ENCODE peak calls at places on chromosomes 13 and 19, in six cellular contexts. One of them, this sample, is unnamed.
A peak's percentile ranks its signal among the peaks of the same experiment; 100 is the strongest.

GRCh38 chr13:60211548-60211947 is 47.8 kb upstream of the DIAPH3 start:
- DNase-seq in A549: no peak
- DNase-seq in NT2/D1: no peak
- DNase-seq in stimulated activated naive B cell treated with anti-CD40 and anti-IgM and Interleukin-4, amounts not matched to agents 10 μg/mL and 1 μg/mL and 100 μg/mL, for 72 hours: no peak
- DNase-seq in stimulated activated CD8-positive, alpha-beta memory T cell treated with anti-CD3 and anti-CD28 coated beads, Interleukin-4, amount 100 ng/mL, for 4 hours: no peak
- DNase-seq in stimulated activated naive CD8-positive, alpha-beta T cell treated with anti-CD3 and anti-CD28 coated beads, Interleukin-15, Interleukin-2, amounts not matched to agents 100 U/mL and 50 U/mL, for 24 hours: no peak
- DNase-seq in this sample: peak; percentile 17

GRCh38 chr19:45577111-45577905 is 7.3 kb downstream of the OPA3 start:
- DNase-seq in A549: peak; percentile 91
- DNase-seq in NT2/D1: no peak
- DNase-seq in stimulated activated naive B cell treated with anti-CD40 and anti-IgM and Interleukin-4, amounts not matched to agents 10 μg/mL and 1 μg/mL and 100 μg/mL, for 72 hours: no peak
- DNase-seq in stimulated activated CD8-positive, alpha-beta memory T cell treated with anti-CD3 and anti-CD28 coated beads, Interleukin-4, amount 100 ng/mL, for 4 hours: no peak
- DNase-seq in stimulated activated naive CD8-positive, alpha-beta T cell treated with anti-CD3 and anti-CD28 coated beads, Interleukin-15, Interleukin-2, amounts not matched to agents 100 U/mL and 50 U/mL, for 24 hours: no peak
- DNase-seq in this sample: no peak

GRCh38 chr13:110448230-110448629 is 113.3 kb downstream of the RAB20 start:
- DNase-seq in A549: no peak
- DNase-seq in NT2/D1: no peak
- DNase-seq in stimulated activated naive B cell treated with anti-CD40 and anti-IgM and Interleukin-4, amounts not matched to agents 10 μg/mL and 1 μg/mL and 100 μg/mL, for 72 hours: no peak
- DNase-seq in stimulated activated CD8-positive, alpha-beta memory T cell treated with anti-CD3 and anti-CD28 coated beads, Interleukin-4, amount 100 ng/mL, for 4 hours: no peak
- DNase-seq in stimulated activated naive CD8-positive, alpha-beta T cell treated with anti-CD3 and anti-CD28 coated beads, Interleukin-15, Interleukin-2, amounts not matched to agents 100 U/mL and 50 U/mL, for 24 hours: no peak
- DNase-seq in this sample: no peak

GRCh38 chr19:44845286-44845611 is 848 bp upstream of the NECTIN2 start:
- DNase-seq in A549: no peak
- DNase-seq in NT2/D1: no peak
- DNase-seq in stimulated activated naive B cell treated with anti-CD40 and anti-IgM and Interleukin-4, amounts not matched to agents 10 μg/mL and 1 μg/mL and 100 μg/mL, for 72 hours: no peak
- DNase-seq in stimulated activated CD8-positive, alpha-beta memory T cell treated with anti-CD3 and anti-CD28 coated beads, Interleukin-4, amount 100 ng/mL, for 4 hours: no peak
- DNase-seq in stimulated activated naive CD8-positive, alpha-beta T cell treated with anti-CD3 and anti-CD28 coated beads, Interleukin-15, Interleukin-2, amounts not matched to agents 100 U/mL and 50 U/mL, for 24 hours: peak; percentile 15
- DNase-seq in this sample: no peak

GRCh38 chr13:107866007-107866665 is 349.2 kb downstream of the LIG4 start:
- DNase-seq in A549: peak; percentile 5
- DNase-seq in NT2/D1: no peak
- DNase-seq in stimulated activated naive B cell treated with anti-CD40 and anti-IgM and Interleukin-4, amounts not matched to agents 10 μg/mL and 1 μg/mL and 100 μg/mL, for 72 hours: no peak
- DNase-seq in stimulated activated CD8-positive, alpha-beta memory T cell treated with anti-CD3 and anti-CD28 coated beads, Interleukin-4, amount 100 ng/mL, for 4 hours: no peak
- DNase-seq in stimulated activated naive CD8-positive, alpha-beta T cell treated with anti-CD3 and anti-CD28 coated beads, Interleukin-15, Interleukin-2, amounts not matched to agents 100 U/mL and 50 U/mL, for 24 hours: peak; percentile 3
- DNase-seq in this sample: peak; percentile 32

GRCh38 chr13:25330541-25330940 is 29.1 kb downstream of the NUP58 start:
- DNase-seq in A549: no peak
- DNase-seq in NT2/D1: no peak
- DNase-seq in stimulated activated naive B cell treated with anti-CD40 and anti-IgM and Interleukin-4, amounts not matched to agents 10 μg/mL and 1 μg/mL and 100 μg/mL, for 72 hours: no peak
- DNase-seq in stimulated activated CD8-positive, alpha-beta memory T cell treated with anti-CD3 and anti-CD28 coated beads, Interleukin-4, amount 100 ng/mL, for 4 hours: no peak
- DNase-seq in stimulated activated naive CD8-positive, alpha-beta T cell treated with anti-CD3 and anti-CD28 coated beads, Interleukin-15, Interleukin-2, amounts not matched to agents 100 U/mL and 50 U/mL, for 24 hours: no peak
- DNase-seq in this sample: no peak

GRCh38 chr19:38134538-38135149 is 89.4 kb downstream of the DPF1 start:
- DNase-seq in A549: peak; percentile 74
- DNase-seq in NT2/D1: peak; percentile 44
- DNase-seq in stimulated activated naive B cell treated with anti-CD40 and anti-IgM and Interleukin-4, amounts not matched to agents 10 μg/mL and 1 μg/mL and 100 μg/mL, for 72 hours: no peak
- DNase-seq in stimulated activated CD8-positive, alpha-beta memory T cell treated with anti-CD3 and anti-CD28 coated beads, Interleukin-4, amount 100 ng/mL, for 4 hours: no peak
- DNase-seq in stimulated activated naive CD8-positive, alpha-beta T cell treated with anti-CD3 and anti-CD28 coated beads, Interleukin-15, Interleukin-2, amounts not matched to agents 100 U/mL and 50 U/mL, for 24 hours: peak; percentile 41
- DNase-seq in this sample: peak; percentile 66

GRCh38 chr13:46492946-46493345 is 60.0 kb upstream of the LRCH1 start:
- DNase-seq in A549: peak; percentile 43
- DNase-seq in NT2/D1: peak; percentile 9
- DNase-seq in stimulated activated naive B cell treated with anti-CD40 and anti-IgM and Interleukin-4, amounts not matched to agents 10 μg/mL and 1 μg/mL and 100 μg/mL, for 72 hours: no peak
- DNase-seq in stimulated activated CD8-positive, alpha-beta memory T cell treated with anti-CD3 and anti-CD28 coated beads, Interleukin-4, amount 100 ng/mL, for 4 hours: no peak
- DNase-seq in stimulated activated naive CD8-positive, alpha-beta T cell treated with anti-CD3 and anti-CD28 coated beads, Interleukin-15, Interleukin-2, amounts not matched to agents 100 U/mL and 50 U/mL, for 24 hours: no peak
- DNase-seq in this sample: peak; percentile 38

GRCh38 chr19:18513868-18514267 is 8.0 kb downstream of the ELL start:
- DNase-seq in A549: no peak
- DNase-seq in NT2/D1: no peak
- DNase-seq in stimulated activated naive B cell treated with anti-CD40 and anti-IgM and Interleukin-4, amounts not matched to agents 10 μg/mL and 1 μg/mL and 100 μg/mL, for 72 hours: no peak
- DNase-seq in stimulated activated CD8-positive, alpha-beta memory T cell treated with anti-CD3 and anti-CD28 coated beads, Interleukin-4, amount 100 ng/mL, for 4 hours: no peak
- DNase-seq in stimulated activated naive CD8-positive, alpha-beta T cell treated with anti-CD3 and anti-CD28 coated beads, Interleukin-15, Interleukin-2, amounts not matched to agents 100 U/mL and 50 U/mL, for 24 hours: no peak
- DNase-seq in this sample: no peak

GRCh38 chr13:77952737-77953136 is 34.1 kb upstream of the EDNRB start:
- DNase-seq in A549: no peak
- DNase-seq in NT2/D1: no peak
- DNase-seq in stimulated activated naive B cell treated with anti-CD40 and anti-IgM and Interleukin-4, amounts not matched to agents 10 μg/mL and 1 μg/mL and 100 μg/mL, for 72 hours: no peak
- DNase-seq in stimulated activated CD8-positive, alpha-beta memory T cell treated with anti-CD3 and anti-CD28 coated beads, Interleukin-4, amount 100 ng/mL, for 4 hours: no peak
- DNase-seq in stimulated activated naive CD8-positive, alpha-beta T cell treated with anti-CD3 and anti-CD28 coated beads, Interleukin-15, Interleukin-2, amounts not matched to agents 100 U/mL and 50 U/mL, for 24 hours: no peak
- DNase-seq in this sample: no peak

GRCh38 chr19:46537136-46538097 is 41.8 kb upstream of the PNMA8B start:
- DNase-seq in A549: peak; percentile 55
- DNase-seq in NT2/D1: no peak
- DNase-seq in stimulated activated naive B cell treated with anti-CD40 and anti-IgM and Interleukin-4, amounts not matched to agents 10 μg/mL and 1 μg/mL and 100 μg/mL, for 72 hours: no peak
- DNase-seq in stimulated activated CD8-positive, alpha-beta memory T cell treated with anti-CD3 and anti-CD28 coated beads, Interleukin-4, amount 100 ng/mL, for 4 hours: peak; percentile 45
- DNase-seq in stimulated activated naive CD8-positive, alpha-beta T cell treated with anti-CD3 and anti-CD28 coated beads, Interleukin-15, Interleukin-2, amounts not matched to agents 100 U/mL and 50 U/mL, for 24 hours: peak; percentile 77
- DNase-seq in this sample: peak; percentile 59

GRCh38 chr13:29847501-29847983 is 2.9 kb downstream of the UBL3 start:
- DNase-seq in A549: peak; percentile 26
- DNase-seq in NT2/D1: no peak
- DNase-seq in stimulated activated naive B cell treated with anti-CD40 and anti-IgM and Interleukin-4, amounts not matched to agents 10 μg/mL and 1 μg/mL and 100 μg/mL, for 72 hours: no peak
- DNase-seq in stimulated activated CD8-positive, alpha-beta memory T cell treated with anti-CD3 and anti-CD28 coated beads, Interleukin-4, amount 100 ng/mL, for 4 hours: no peak
- DNase-seq in stimulated activated naive CD8-positive, alpha-beta T cell treated with anti-CD3 and anti-CD28 coated beads, Interleukin-15, Interleukin-2, amounts not matched to agents 100 U/mL and 50 U/mL, for 24 hours: no peak
- DNase-seq in this sample: no peak

GRCh38 chr13:34369925-34370324 is 552.0 kb downstream of the RFC3 start:
- DNase-seq in A549: no peak
- DNase-seq in NT2/D1: no peak
- DNase-seq in stimulated activated naive B cell treated with anti-CD40 and anti-IgM and Interleukin-4, amounts not matched to agents 10 μg/mL and 1 μg/mL and 100 μg/mL, for 72 hours: no peak
- DNase-seq in stimulated activated CD8-positive, alpha-beta memory T cell treated with anti-CD3 and anti-CD28 coated beads, Interleukin-4, amount 100 ng/mL, for 4 hours: no peak
- DNase-seq in stimulated activated naive CD8-positive, alpha-beta T cell treated with anti-CD3 and anti-CD28 coated beads, Interleukin-15, Interleukin-2, amounts not matched to agents 100 U/mL and 50 U/mL, for 24 hours: no peak
- DNase-seq in this sample: no peak

GRCh38 chr13:68810660-68811059 is 1297.0 kb upstream of the ATXN8OS start:
- DNase-seq in A549: peak; percentile 2
- DNase-seq in NT2/D1: no peak
- DNase-seq in stimulated activated naive B cell treated with anti-CD40 and anti-IgM and Interleukin-4, amounts not matched to agents 10 μg/mL and 1 μg/mL and 100 μg/mL, for 72 hours: no peak
- DNase-seq in stimulated activated CD8-positive, alpha-beta memory T cell treated with anti-CD3 and anti-CD28 coated beads, Interleukin-4, amount 100 ng/mL, for 4 hours: no peak
- DNase-seq in stimulated activated naive CD8-positive, alpha-beta T cell treated with anti-CD3 and anti-CD28 coated beads, Interleukin-15, Interleukin-2, amounts not matched to agents 100 U/mL and 50 U/mL, for 24 hours: no peak
- DNase-seq in this sample: peak; percentile 28

GRCh38 chr13:37966266-37966665 is 96.7 kb upstream of the TRPC4 start:
- DNase-seq in A549: no peak
- DNase-seq in NT2/D1: no peak
- DNase-seq in stimulated activated naive B cell treated with anti-CD40 and anti-IgM and Interleukin-4, amounts not matched to agents 10 μg/mL and 1 μg/mL and 100 μg/mL, for 72 hours: no peak
- DNase-seq in stimulated activated CD8-positive, alpha-beta memory T cell treated with anti-CD3 and anti-CD28 coated beads, Interleukin-4, amount 100 ng/mL, for 4 hours: no peak
- DNase-seq in stimulated activated naive CD8-positive, alpha-beta T cell treated with anti-CD3 and anti-CD28 coated beads, Interleukin-15, Interleukin-2, amounts not matched to agents 100 U/mL and 50 U/mL, for 24 hours: no peak
- DNase-seq in this sample: no peak

GRCh38 chr19:46536391-46536790 is 40.7 kb upstream of the PNMA8B start:
- DNase-seq in A549: no peak
- DNase-seq in NT2/D1: no peak
- DNase-seq in stimulated activated naive B cell treated with anti-CD40 and anti-IgM and Interleukin-4, amounts not matched to agents 10 μg/mL and 1 μg/mL and 100 μg/mL, for 72 hours: no peak
- DNase-seq in stimulated activated CD8-positive, alpha-beta memory T cell treated with anti-CD3 and anti-CD28 coated beads, Interleukin-4, amount 100 ng/mL, for 4 hours: no peak
- DNase-seq in stimulated activated naive CD8-positive, alpha-beta T cell treated with anti-CD3 and anti-CD28 coated beads, Interleukin-15, Interleukin-2, amounts not matched to agents 100 U/mL and 50 U/mL, for 24 hours: no peak
- DNase-seq in this sample: no peak

This sample was measured in iPS-NIHi11.